ENCODE peak calls at places on chromosomes 2 and 18, in four cellular contexts. P is WTC11, K is HEK293T, D is sciatic nerve. O is an unnamed sample.

GRCh38 chr2:161250864-161251436 is 57.3 kb upstream of the PSMD14 start:
- DNase-seq in P (no peak), K (peak), D (no peak), O (no peak)

GRCh38 chr2:218291934-218292699 is at the start of gene TMBIM1:
- DNase-seq in P (peak), K (peak), D (peak), O (peak)

GRCh38 chr18:13620206-13620672 is 106.1 kb downstream of the FAM210A start:
- DNase-seq in P (no peak), K (no peak), D (no peak), O (no peak)

GRCh38 chr2:105576440-105577241 is 168.1 kb upstream of the NCK2 start:
- DNase-seq in P (peak), K (peak), D (no peak), O (peak)

GRCh38 chr2:75098856-75099255 is 100.5 kb downstream of the TACR1 start:
- DNase-seq in P (peak), K (peak), D (no peak), O (no peak)

GRCh38 chr2:2698182-2699116 is 367.4 kb upstream of the MYT1L start:
- DNase-seq in P (no peak), K (peak), D (no peak), O (no peak)

GRCh38 chr2:202152104-202152771 is 79.2 kb downstream of the KIAA2012 start:
- DNase-seq in P (no peak), K (no peak), D (no peak), O (no peak)

GRCh38 chr2:224449212-224450147 is 47.6 kb upstream of the FAM124B start:
- DNase-seq in P (no peak), K (no peak), D (no peak), O (no peak)

GRCh38 chr18:295756-296155 is 27.9 kb upstream of the THOC1 start:
- DNase-seq in P (no peak), K (no peak), D (no peak), O (no peak)

GRCh38 chr18:46250084-46250811 is 146.1 kb downstream of the HAUS1 start:
- DNase-seq in P (no peak), K (no peak), D (no peak), O (peak)

GRCh38 chr2:231387904-231388724 is 7.4 kb upstream of the B3GNT7 start:
- DNase-seq in P (peak), K (no peak), D (peak), O (no peak)

GRCh38 chr2:38791747-38792146 is 13.7 kb downstream of the GEMIN6 start:
- DNase-seq in P (no peak), K (no peak), D (no peak), O (no peak)

O was measured in activated effector memory CD4-positive, alpha-beta T cell treated with anti-CD3 and anti-CD28 coated beads, Interleukin-2, amount 50 U/mL, for 16 hours.